ENCODE peak calls at places on chromosomes 3 and 15, in four cellular contexts. One of them, this sample, is unnamed.

GRCh38 chr3:168914662-168915061 is 748.9 kb downstream of the MECOM start:
- DNase-seq in brain microvascular endothelial cell: no peak
- DNase-seq in uterus: no peak
- DNase-seq in astrocyte of the spinal cord: peak; percentile 47
- DNase-seq in this sample: no peak

GRCh38 chr3:139944256-139944910 is 9.4 kb downstream of the CLSTN2 start:
- DNase-seq in brain microvascular endothelial cell: no peak
- DNase-seq in uterus: no peak
- DNase-seq in astrocyte of the spinal cord: no peak
- DNase-seq in this sample: no peak

GRCh38 chr3:184379375-184380209 is at the start of gene CHRD:
- DNase-seq in brain microvascular endothelial cell: no peak
- DNase-seq in uterus: peak; percentile 74
- DNase-seq in astrocyte of the spinal cord: no peak
- DNase-seq in this sample: no peak

GRCh38 chr3:15097889-15098288 is 1.1 kb downstream of the RBSN start:
- DNase-seq in brain microvascular endothelial cell: peak; percentile 3
- DNase-seq in uterus: no peak
- DNase-seq in astrocyte of the spinal cord: peak; percentile 4
- DNase-seq in this sample: no peak

GRCh38 chr3:22947741-22948140 is 255.4 kb upstream of the UBE2E2 start:
- DNase-seq in brain microvascular endothelial cell: no peak
- DNase-seq in uterus: no peak
- DNase-seq in astrocyte of the spinal cord: no peak
- DNase-seq in this sample: no peak

GRCh38 chr15:28027714-28028076 is 71.4 kb downstream of the OCA2 start:
- DNase-seq in brain microvascular endothelial cell: no peak
- DNase-seq in uterus: no peak
- DNase-seq in astrocyte of the spinal cord: no peak
- DNase-seq in this sample: no peak

GRCh38 chr3:60303160-60303559 is 948.1 kb downstream of the FHIT start:
- DNase-seq in brain microvascular endothelial cell: no peak
- DNase-seq in uterus: no peak
- DNase-seq in astrocyte of the spinal cord: no peak
- DNase-seq in this sample: no peak

GRCh38 chr3:30631237-30631961 is 25.0 kb downstream of the TGFBR2 start:
- DNase-seq in brain microvascular endothelial cell: peak; percentile 40
- DNase-seq in uterus: no peak
- DNase-seq in astrocyte of the spinal cord: no peak
- DNase-seq in this sample: no peak

GRCh38 chr3:190031887-190032752 is 88.6 kb downstream of the P3H2 start:
- DNase-seq in brain microvascular endothelial cell: no peak
- DNase-seq in uterus: no peak
- DNase-seq in astrocyte of the spinal cord: no peak
- DNase-seq in this sample: no peak

GRCh38 chr3:115512565-115513410 is 110.5 kb upstream of the GAP43 start:
- DNase-seq in brain microvascular endothelial cell: peak; percentile 58
- DNase-seq in uterus: no peak
- DNase-seq in astrocyte of the spinal cord: peak; percentile 60
- DNase-seq in this sample: no peak

GRCh38 chr3:195160257-195160898 is 110.6 kb downstream of the XXYLT1 start:
- DNase-seq in brain microvascular endothelial cell: no peak
- DNase-seq in uterus: no peak
- DNase-seq in astrocyte of the spinal cord: no peak
- DNase-seq in this sample: no peak

GRCh38 chr3:30282052-30282708 is 324.2 kb upstream of the TGFBR2 start:
- DNase-seq in brain microvascular endothelial cell: peak; percentile 93
- DNase-seq in uterus: no peak
- DNase-seq in astrocyte of the spinal cord: peak; percentile 96
- DNase-seq in this sample: no peak

GRCh38 chr15:38682861-38683260 is 118.2 kb upstream of the RASGRP1 start:
- DNase-seq in brain microvascular endothelial cell: no peak
- DNase-seq in uterus: no peak
- DNase-seq in astrocyte of the spinal cord: no peak
- DNase-seq in this sample: no peak

GRCh38 chr3:102544741-102545140 is 109.9 kb downstream of the ZPLD1 start:
- DNase-seq in brain microvascular endothelial cell: no peak
- DNase-seq in uterus: no peak
- DNase-seq in astrocyte of the spinal cord: no peak
- DNase-seq in this sample: no peak

GRCh38 chr3:4438296-4438695 is 28.8 kb downstream of the SUMF1 start:
- DNase-seq in brain microvascular endothelial cell: no peak
- DNase-seq in uterus: no peak
- DNase-seq in astrocyte of the spinal cord: no peak
- DNase-seq in this sample: no peak

GRCh38 chr15:67832965-67833503 is 6.8 kb downstream of the RNU6-1 start:
- DNase-seq in brain microvascular endothelial cell: no peak
- DNase-seq in uterus: no peak
- DNase-seq in astrocyte of the spinal cord: no peak
- DNase-seq in this sample: no peak
- H3K4me3 ChIP-seq in brain microvascular endothelial cell: peak overlapping the region; percentile 24
- H3K4me3 ChIP-seq in uterus: no peak overlapping the region
- H3K4me3 ChIP-seq in astrocyte of the spinal cord: no peak overlapping the region
- H3K4me3 ChIP-seq in this sample: no peak overlapping the region

DNA sequence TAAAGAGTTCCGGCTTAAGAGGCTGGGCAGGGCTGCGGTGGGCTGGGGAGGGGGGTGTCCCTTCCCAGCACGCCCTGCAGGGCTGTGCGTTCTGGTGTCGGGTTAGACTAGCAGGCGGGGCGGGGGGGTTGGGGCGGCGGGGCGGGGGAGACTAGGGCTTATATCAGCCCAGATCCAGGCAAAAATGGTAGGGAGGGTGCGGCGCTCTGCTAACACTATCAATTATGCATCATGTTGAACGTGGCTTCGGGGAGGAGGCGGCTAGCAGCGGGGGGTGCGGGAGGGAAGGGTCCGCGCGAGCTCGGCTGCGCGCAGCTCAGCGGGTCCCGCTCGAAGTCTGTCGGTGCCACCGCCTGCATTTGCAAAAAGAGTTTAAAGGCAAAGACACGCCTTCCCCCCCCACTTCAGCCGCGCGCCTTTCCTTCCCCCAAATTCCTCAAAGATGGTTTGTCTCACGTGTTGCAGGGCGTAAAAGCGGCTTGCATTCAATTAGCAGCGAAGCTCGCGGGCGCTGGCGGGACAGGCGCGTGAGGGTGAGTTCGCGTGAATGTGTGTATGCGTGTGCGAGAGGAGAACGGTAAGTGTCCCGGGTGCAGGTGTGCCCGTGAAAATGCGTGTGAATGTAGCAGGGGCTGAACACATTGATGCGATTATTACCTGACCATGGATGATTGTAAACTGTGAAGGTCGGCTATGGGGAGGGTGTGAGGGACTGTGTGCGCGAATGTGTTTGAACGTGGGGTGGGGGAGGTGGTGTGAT is at the start of gene ISLR2:
- DNase-seq in brain microvascular endothelial cell: no peak
- DNase-seq in uterus: peak; percentile 32
- DNase-seq in astrocyte of the spinal cord: peak; percentile 28
- DNase-seq in this sample: no peak
- H3K4me3 ChIP-seq in brain microvascular endothelial cell: peak within 1 kb of the TSS; percentile 5
- H3K4me3 ChIP-seq in uterus: no peak within 1 kb of the TSS
- H3K4me3 ChIP-seq in astrocyte of the spinal cord: peak within 1 kb of the TSS; percentile 22
- H3K4me3 ChIP-seq in this sample: no peak within 1 kb of the TSS

GRCh38 chr15:63597821-63598220 is 634 bp downstream of the FBXL22 start:
- DNase-seq in brain microvascular endothelial cell: no peak
- DNase-seq in uterus: no peak
- DNase-seq in astrocyte of the spinal cord: no peak
- DNase-seq in this sample: no peak
- H3K4me3 ChIP-seq in brain microvascular endothelial cell: no peak overlapping the region
- H3K4me3 ChIP-seq in uterus: peak overlapping the region; percentile 46
- H3K4me3 ChIP-seq in astrocyte of the spinal cord: no peak overlapping the region
- H3K4me3 ChIP-seq in this sample: peak overlapping the region; percentile 79

DNA sequence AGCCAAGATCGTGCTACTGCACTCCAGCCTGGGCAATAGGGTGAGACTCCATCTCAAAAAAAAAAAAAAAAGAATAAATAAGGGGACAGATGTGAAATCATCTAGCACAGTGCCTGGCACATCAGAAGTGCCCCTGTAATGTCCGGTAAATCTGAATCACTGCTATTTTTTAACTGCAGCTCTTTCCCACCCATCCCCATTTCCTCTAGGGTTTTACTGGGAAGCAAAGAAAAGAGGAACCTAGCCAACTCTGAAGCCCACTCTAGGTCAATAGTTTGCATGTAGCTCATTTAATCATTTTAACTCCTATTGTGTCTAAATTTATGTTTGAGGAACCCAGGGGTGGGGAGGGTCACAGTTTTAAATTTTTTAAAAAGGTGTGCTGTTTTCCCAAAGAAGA is 26.0 kb downstream of the MAGI1 start:
- DNase-seq in brain microvascular endothelial cell: no peak
- DNase-seq in uterus: no peak
- DNase-seq in astrocyte of the spinal cord: no peak
- DNase-seq in this sample: no peak
- H3K4me3 ChIP-seq in brain microvascular endothelial cell: no peak overlapping the region
- H3K4me3 ChIP-seq in uterus: no peak overlapping the region
- H3K4me3 ChIP-seq in astrocyte of the spinal cord: no peak overlapping the region
- H3K4me3 ChIP-seq in this sample: no peak overlapping the region

GRCh38 chr3:122079524-122079923 is 24.4 kb downstream of the CD86 start:
- DNase-seq in brain microvascular endothelial cell: no peak
- DNase-seq in uterus: no peak
- DNase-seq in astrocyte of the spinal cord: no peak
- DNase-seq in this sample: no peak

GRCh38 chr3:122078235-122078935 is 23.2 kb downstream of the CD86 start:
- DNase-seq in brain microvascular endothelial cell: no peak
- DNase-seq in uterus: no peak
- DNase-seq in astrocyte of the spinal cord: no peak
- DNase-seq in this sample: no peak

GRCh38 chr3:122080188-122080587 is 25.0 kb downstream of the CD86 start:
- DNase-seq in brain microvascular endothelial cell: no peak
- DNase-seq in uterus: no peak
- DNase-seq in astrocyte of the spinal cord: no peak
- DNase-seq in this sample: no peak

GRCh38 chr3:122076414-122077292 is 21.5 kb downstream of the CD86 start:
- DNase-seq in brain microvascular endothelial cell: no peak
- DNase-seq in uterus: no peak
- DNase-seq in astrocyte of the spinal cord: no peak
- DNase-seq in this sample: no peak

GRCh38 chr3:122077293-122078234 is 22.4 kb downstream of the CD86 start:
- DNase-seq in brain microvascular endothelial cell: no peak
- DNase-seq in uterus: no peak
- DNase-seq in astrocyte of the spinal cord: no peak
- DNase-seq in this sample: no peak
- H3K4me3 ChIP-seq in brain microvascular endothelial cell: no peak overlapping the region
- H3K4me3 ChIP-seq in uterus: no peak overlapping the region
- H3K4me3 ChIP-seq in astrocyte of the spinal cord: no peak overlapping the region
- H3K4me3 ChIP-seq in this sample: no peak overlapping the region

GRCh38 chr3:73762855-73763254 is 138.1 kb upstream of the PDZRN3 start:
- DNase-seq in brain microvascular endothelial cell: no peak
- DNase-seq in uterus: no peak
- DNase-seq in astrocyte of the spinal cord: no peak
- DNase-seq in this sample: no peak

GRCh38 chr3:73768594-73769308 is 144.0 kb upstream of the PDZRN3 start:
- DNase-seq in brain microvascular endothelial cell: no peak
- DNase-seq in uterus: no peak
- DNase-seq in astrocyte of the spinal cord: no peak
- DNase-seq in this sample: no peak

GRCh38 chr3:73766599-73767378 is 142.0 kb upstream of the PDZRN3 start:
- DNase-seq in brain microvascular endothelial cell: peak; percentile 24
- DNase-seq in uterus: peak; percentile 46
- DNase-seq in astrocyte of the spinal cord: peak; percentile 88
- DNase-seq in this sample: no peak

GRCh38 chr3:73765878-73766564 is 141.3 kb upstream of the PDZRN3 start:
- DNase-seq in brain microvascular endothelial cell: no peak
- DNase-seq in uterus: no peak
- DNase-seq in astrocyte of the spinal cord: no peak
- DNase-seq in this sample: no peak
- H3K4me3 ChIP-seq in brain microvascular endothelial cell: no peak overlapping the region
- H3K4me3 ChIP-seq in uterus: no peak overlapping the region
- H3K4me3 ChIP-seq in astrocyte of the spinal cord: no peak overlapping the region
- H3K4me3 ChIP-seq in this sample: no peak overlapping the region

GRCh38 chr15:98669638-98670037 is 21.3 kb downstream of the IGF1R start:
- DNase-seq in brain microvascular endothelial cell: no peak
- DNase-seq in uterus: no peak
- DNase-seq in astrocyte of the spinal cord: no peak
- DNase-seq in this sample: no peak

GRCh38 chr15:98668566-98669308 is 20.4 kb downstream of the IGF1R start:
- DNase-seq in brain microvascular endothelial cell: peak; percentile 36
- DNase-seq in uterus: no peak
- DNase-seq in astrocyte of the spinal cord: peak; percentile 50
- DNase-seq in this sample: no peak

GRCh38 chr15:98674336-98674735 is 26.0 kb downstream of the IGF1R start:
- DNase-seq in brain microvascular endothelial cell: peak; percentile 58
- DNase-seq in uterus: no peak
- DNase-seq in astrocyte of the spinal cord: no peak
- DNase-seq in this sample: no peak

GRCh38 chr15:98673133-98673532 is 24.8 kb downstream of the IGF1R start:
- DNase-seq in brain microvascular endothelial cell: no peak
- DNase-seq in uterus: no peak
- DNase-seq in astrocyte of the spinal cord: no peak
- DNase-seq in this sample: no peak

GRCh38 chr15:98671060-98672008 is 23.0 kb downstream of the IGF1R start:
- DNase-seq in brain microvascular endothelial cell: no peak
- DNase-seq in uterus: no peak
- DNase-seq in astrocyte of the spinal cord: peak; percentile 60
- DNase-seq in this sample: no peak
- H3K4me3 ChIP-seq in brain microvascular endothelial cell: no peak overlapping the region
- H3K4me3 ChIP-seq in uterus: no peak overlapping the region
- H3K4me3 ChIP-seq in astrocyte of the spinal cord: no peak overlapping the region
- H3K4me3 ChIP-seq in this sample: no peak overlapping the region

DNA sequence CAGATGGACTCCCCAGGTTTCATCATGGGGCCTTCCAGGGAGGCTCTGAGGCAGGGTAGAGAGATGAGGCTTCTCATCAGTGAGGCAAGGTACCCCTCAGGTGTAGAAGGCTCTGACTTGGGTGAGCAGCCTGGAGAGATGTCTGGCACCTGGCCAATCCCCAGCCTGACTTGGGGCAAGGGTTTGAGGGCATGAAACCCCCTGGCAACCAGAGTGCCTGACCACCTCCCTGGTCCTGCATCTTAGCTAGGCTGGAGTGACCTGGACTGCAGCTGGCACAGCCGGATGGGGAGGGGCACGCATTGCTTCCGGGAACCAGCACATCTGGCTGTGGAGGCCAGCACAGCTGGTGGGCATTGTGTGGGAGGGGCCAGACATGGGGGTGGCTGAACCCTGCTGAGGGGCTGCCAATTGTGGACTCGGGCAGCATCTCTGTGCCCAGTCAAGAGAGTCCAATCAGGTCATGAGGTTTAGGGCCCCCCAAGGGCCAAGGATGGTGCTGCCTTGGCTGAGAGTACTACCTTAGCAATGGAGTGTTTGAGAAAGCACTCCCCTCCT is 1.9 kb downstream of the ZBTB47 start:
- DNase-seq in brain microvascular endothelial cell: no peak
- DNase-seq in uterus: peak; percentile 53
- DNase-seq in astrocyte of the spinal cord: no peak
- DNase-seq in this sample: peak; percentile 80
- H3K4me3 ChIP-seq in brain microvascular endothelial cell: peak overlapping the region; percentile 71
- H3K4me3 ChIP-seq in uterus: peak overlapping the region; percentile 88
- H3K4me3 ChIP-seq in astrocyte of the spinal cord: peak overlapping the region; percentile 72
- H3K4me3 ChIP-seq in this sample: peak overlapping the region; percentile 89